ENCODE peak calls at places on chromosomes 2 and 18, in seven cellular contexts. M, O, E, N, F, R and L are unnamed samples.

GRCh38 chr18:21505231-21505630 is 95.3 kb downstream of the ESCO1 start:
- ATAC-seq in M (no peak), O (no peak), E (no peak), N (no peak), F (no peak), R (no peak), L (no peak)

GRCh38 chr18:29434650-29435049 is 1257.7 kb upstream of the CDH2 start:
- ATAC-seq in M (no peak), O (no peak), E (no peak), N (no peak), F (no peak), R (no peak), L (no peak)

GRCh38 chr18:34780856-34781255 is 70.8 kb downstream of the DTNA start:
- ATAC-seq in M (no peak), O (no peak), E (no peak), N (no peak), F (no peak), R (no peak), L (no peak)

GRCh38 chr18:9740076-9740475 is 32.0 kb downstream of the RAB31 start:
- ATAC-seq in M (no peak), O (no peak), E (no peak), N (no peak), F (no peak), R (no peak), L (peak; percentile 77)

GRCh38 chr2:113251118-113251517 is 27.6 kb downstream of the PAX8 start:
- ATAC-seq in M (peak; percentile 55), O (no peak), E (peak; percentile 20), N (no peak), F (peak; percentile 75), R (no peak), L (no peak)

GRCh38 chr2:6827516-6828298 is 38.0 kb downstream of the CMPK2 start:
- ATAC-seq in M (no peak), O (no peak), E (no peak), N (no peak), F (no peak), R (no peak), L (no peak)

GRCh38 chr2:242011516-242011915 is 142.0 kb downstream of the RTP5 start:
- ATAC-seq in M (peak; percentile 39), O (no peak), E (no peak), N (no peak), F (peak; percentile 16), R (peak; percentile 56), L (no peak)

GRCh38 chr2:8563814-8564474 is 117.9 kb upstream of the ID2 start:
- ATAC-seq in M (no peak), O (no peak), E (peak; percentile 14), N (no peak), F (no peak), R (no peak), L (no peak)

GRCh38 chr2:71330585-71331330 is 824 bp upstream of the ZNF638 start:
- ATAC-seq in M (no peak), O (no peak), E (no peak), N (no peak), F (no peak), R (no peak), L (no peak)

GRCh38 chr2:110785439-110785838 is 53.1 kb downstream of the ACOXL start:
- ATAC-seq in M (no peak), O (no peak), E (no peak), N (no peak), F (no peak), R (no peak), L (no peak)

GRCh38 chr2:38591152-38591551 is 11.6 kb downstream of the HNRNPLL start:
- ATAC-seq in M (no peak), O (no peak), E (no peak), N (peak; percentile 32), F (no peak), R (no peak), L (no peak)

GRCh38 chr18:70183441-70183840 is 22.0 kb downstream of the RTTN start:
- ATAC-seq in M (no peak), O (no peak), E (no peak), N (no peak), F (no peak), R (no peak), L (no peak)

GRCh38 chr2:152278536-152278935 is 56.4 kb upstream of the FMNL2 start:
- ATAC-seq in M (no peak), O (no peak), E (no peak), N (no peak), F (no peak), R (no peak), L (no peak)

GRCh38 chr2:206939340-206939739 is at the start of gene CPO:
- ATAC-seq in M (no peak), O (no peak), E (no peak), N (no peak), F (no peak), R (no peak), L (no peak)

GRCh38 chr2:235087812-235088607 is 136.2 kb downstream of the SH3BP4 start:
- ATAC-seq in M (no peak), O (peak; percentile 18), E (no peak), N (no peak), F (no peak), R (no peak), L (peak; percentile 32)